ENCODE peak calls at places on chromosomes 11 and 22, in nine cellular contexts. M, K, T, Y, I, L, X, H and V are unnamed samples.

GRCh38 chr11:119340335-119341221 is at the start of gene C1QTNF5:
- DNase-seq in X (peak), M (no peak), H (peak), L (no peak), Y (no peak), K (peak), I (no peak), T (no peak), V (no peak)

GRCh38 chr22:44304354-44304753 is 8.4 kb downstream of the SHISAL1 start:
- DNase-seq in H (no peak), K (no peak), X (peak), M (peak), Y (no peak), L (no peak), T (no peak), I (no peak), V (no peak)

GRCh38 chr11:121795206-121795605 is 320.8 kb downstream of the BLID start:
- DNase-seq in H (no peak), I (no peak), L (no peak), X (no peak), T (no peak), M (no peak), K (no peak), Y (no peak), V (no peak)

GRCh38 chr11:33375688-33376311 is 118.6 kb downstream of the HIPK3 start:
- DNase-seq in I (no peak), H (peak), K (no peak), Y (no peak), M (peak), T (peak), L (no peak), X (peak), V (no peak)

GRCh38 chr22:36405221-36405631 is 17.5 kb upstream of the MYH9 start:
- DNase-seq in H (no peak), X (no peak), L (no peak), M (no peak), K (no peak), Y (no peak), T (no peak), I (no peak), V (no peak)

GRCh38 chr11:44539971-44540370 is 25.5 kb upstream of the CD82 start:
- DNase-seq in H (no peak), X (no peak), K (no peak), T (peak), L (no peak), I (peak), Y (no peak), M (no peak), V (no peak)

GRCh38 chr22:22133910-22134309 is 110.7 kb upstream of the VPREB1 start:
- DNase-seq in I (no peak), Y (no peak), H (no peak), M (no peak), L (no peak), T (no peak), X (no peak), K (no peak), V (no peak)

GRCh38 chr11:110085255-110085838 is 7.8 kb upstream of the ZC3H12C start:
- DNase-seq in I (no peak), L (no peak), K (no peak), T (no peak), M (no peak), H (no peak), X (peak), Y (peak), V (no peak)

GRCh38 chr22:49853981-49854791 is 542 bp downstream of the ZBED4 start:
- DNase-seq in H (peak), X (peak), L (no peak), I (no peak), Y (no peak), T (peak), K (peak), M (peak), V (no peak)

GRCh38 chr11:119742263-119742861 is 13.4 kb upstream of the NECTIN1 start:
- DNase-seq in Y (no peak), X (peak), M (peak), T (no peak), K (no peak), L (no peak), I (no peak), H (peak), V (no peak)

GRCh38 chr11:77407613-77408012 is 66.3 kb downstream of the PAK1 start:
- DNase-seq in X (peak), K (no peak), H (no peak), Y (peak), T (no peak), L (no peak), I (no peak), M (no peak), V (no peak)

GRCh38 chr22:48806227-48806781 is 1021.4 kb downstream of the BRD1 start:
- DNase-seq in H (no peak), M (no peak), K (no peak), L (no peak), I (no peak), T (no peak), Y (no peak), X (no peak), V (no peak)

GRCh38 chr11:71172680-71173079 is 79.7 kb downstream of the SHANK2 start:
- DNase-seq in H (no peak), K (peak), T (no peak), I (no peak), L (no peak), M (no peak), Y (no peak), X (no peak), V (no peak)

GRCh38 chr11:68116126-68116525 is 5.1 kb downstream of the CHKA start:
- DNase-seq in I (no peak), X (no peak), L (no peak), Y (no peak), M (no peak), T (no peak), H (no peak), K (no peak), V (no peak)

GRCh38 chr11:100689141-100689540 is 2.1 kb downstream of the ARHGAP42 start:
- DNase-seq in L (no peak), T (no peak), Y (no peak), X (no peak), K (no peak), H (no peak), I (no peak), M (peak), V (no peak)

GRCh38 chr11:107496011-107496410 is 38.4 kb upstream of the CWF19L2 start:
- DNase-seq in H (peak), X (peak), K (no peak), I (no peak), Y (no peak), L (no peak), T (no peak), M (no peak), V (no peak)

GRCh38 chr11:78048561-78048960 is 15.1 kb upstream of the THRSP start:
- DNase-seq in Y (no peak), I (no peak), T (no peak), M (peak), X (no peak), H (no peak), K (no peak), L (no peak), V (no peak)

GRCh38 chr22:31826443-31826842 is 72.6 kb downstream of the DEPDC5 start:
- DNase-seq in L (no peak), H (no peak), Y (no peak), K (no peak), I (no peak), T (no peak), X (no peak), M (no peak), V (no peak)

GRCh38 chr11:130209128-130209932 is 49.7 kb downstream of the ST14 start:
- DNase-seq in X (no peak), K (peak), L (no peak), T (no peak), I (no peak), M (no peak), H (no peak), Y (no peak), V (no peak)

GRCh38 chr22:39634530-39635399 is 64.2 kb downstream of the CACNA1I start:
- DNase-seq in M (peak), K (no peak), H (peak), I (no peak), X (peak), L (no peak), T (no peak), Y (no peak), V (no peak)

GRCh38 chr11:100445231-100445735 is 241.8 kb upstream of the ARHGAP42 start:
- DNase-seq in K (no peak), I (peak), Y (no peak), L (no peak), M (no peak), T (peak), X (no peak), H (peak), V (no peak)

GRCh38 chr11:71153005-71153395 is 99.4 kb downstream of the SHANK2 start:
- DNase-seq in T (no peak), M (no peak), L (no peak), X (peak), I (no peak), Y (no peak), K (peak), H (peak), V (no peak)